ENCODE peak calls at places on chromosomes 11 and 22, in ten cellular contexts. E is dorsolateral prefrontal cortex, A is A673, D is cardiac fibroblast, C is PC-3, K is osteocyte, V is GM06990, H is fibroblast of mammary gland, J is bronchial epithelial cell, M is neural progenitor cell. O is an unnamed sample.

GRCh38 chr11:96752221-96752620 is 362.4 kb downstream of the JRKL start:
- DNase-seq in K (no peak), V (no peak), M (no peak), A (no peak), C (no peak), J (no peak), E (no peak), H (no peak), D (no peak), O (no peak)

GRCh38 chr22:31857247-31857646 is 87.1 kb upstream of the YWHAH start:
- DNase-seq in M (peak), A (no peak), V (no peak), H (no peak), C (no peak), J (peak), D (no peak), E (no peak), K (no peak), O (no peak)

GRCh38 chr11:64767344-64768299 is 7.8 kb upstream of the PYGM start:
- DNase-seq in D (peak), M (peak), E (peak), H (peak), C (peak), V (no peak), K (no peak), A (peak), J (peak), O (peak)

GRCh38 chr11:34168642-34169051 is 63.2 kb downstream of the NAT10 start:
- DNase-seq in A (no peak), E (no peak), K (no peak), M (no peak), J (no peak), V (no peak), H (peak), C (peak), D (no peak), O (no peak)

GRCh38 chr11:26201411-26201810 is 130.5 kb upstream of the ANO3 start:
- DNase-seq in V (no peak), J (peak), H (peak), E (no peak), C (peak), M (no peak), A (peak), D (no peak), K (no peak), O (no peak)

GRCh38 chr22:35577799-35578659 is 37.4 kb downstream of the RASD2 start:
- DNase-seq in A (no peak), K (no peak), M (no peak), C (no peak), V (no peak), H (no peak), J (no peak), D (no peak), E (no peak), O (no peak)

GRCh38 chr11:114358711-114359110 is 41.6 kb downstream of the C11orf71 start:
- DNase-seq in H (no peak), J (peak), M (no peak), C (no peak), K (no peak), A (no peak), E (no peak), V (no peak), D (peak), O (peak)

GRCh38 chr11:10809373-10810199 is 860 bp upstream of the EIF4G2 start:
- DNase-seq in J (peak), D (peak), A (peak), V (no peak), K (peak), H (peak), C (peak), M (peak), E (peak), O (peak)

GRCh38 chr22:44928711-44929347 is 81.0 kb downstream of the PHF21B start:
- DNase-seq in D (no peak), J (no peak), K (no peak), V (no peak), H (no peak), E (no peak), M (no peak), A (no peak), C (no peak), O (no peak)

GRCh38 chr11:10762185-10762584 is 11.1 kb downstream of the CTR9 start:
- DNase-seq in K (no peak), A (no peak), M (no peak), V (peak), E (no peak), C (no peak), D (no peak), J (no peak), H (no peak), O (no peak)

GRCh38 chr22:24685804-24686203 is 82.8 kb downstream of the GGT1 start:
- DNase-seq in J (no peak), D (peak), V (no peak), E (no peak), H (no peak), M (peak), A (no peak), C (no peak), K (no peak), O (no peak)

GRCh38 chr11:112470355-112470754 is 209.7 kb upstream of the PLET1 start:
- DNase-seq in J (peak), A (no peak), D (no peak), E (no peak), K (no peak), V (no peak), M (no peak), C (peak), H (peak), O (no peak)

GRCh38 chr11:76803811-76804600 is 20.9 kb downstream of the TSKU start:
- DNase-seq in J (no peak), H (peak), V (no peak), C (no peak), K (peak), D (peak), E (no peak), A (no peak), M (no peak), O (no peak)

GRCh38 chr11:1220941-1221721 is 1.7 kb upstream of the MUC5B start:
- DNase-seq in A (no peak), H (no peak), J (no peak), V (no peak), E (no peak), M (no peak), C (no peak), K (no peak), D (no peak), O (no peak)

GRCh38 chr22:34993548-34993947 is 72.4 kb upstream of the ISX start:
- DNase-seq in M (no peak), C (no peak), A (no peak), V (no peak), K (no peak), H (no peak), D (no peak), E (no peak), J (no peak), O (no peak)

GRCh38 chr22:28141614-28142013 is 222.6 kb upstream of the PITPNB start:
- DNase-seq in C (peak), M (no peak), K (no peak), V (no peak), J (peak), H (peak), D (peak), E (no peak), A (no peak), O (no peak)

GRCh38 chr22:48919187-48919590 is 908.5 kb downstream of the BRD1 start:
- DNase-seq in V (no peak), K (peak), H (no peak), E (no peak), D (no peak), A (no peak), M (peak), C (no peak), J (no peak), O (no peak)

GRCh38 chr11:19713221-19714092 is 820 bp downstream of the NAV2 start:
- DNase-seq in K (no peak), C (no peak), J (no peak), A (no peak), D (no peak), E (no peak), H (no peak), M (peak), V (no peak), O (no peak)

GRCh38 chr11:67629386-67630229 is at the start of gene NUDT8:
- DNase-seq in D (peak), A (peak), K (peak), C (peak), J (peak), E (peak), H (peak), V (peak), M (peak), O (peak)

GRCh38 chr11:35330924-35331323 is 88.4 kb downstream of the SLC1A2 start:
- DNase-seq in C (no peak), V (no peak), J (no peak), E (no peak), A (no peak), D (no peak), K (no peak), M (no peak), H (no peak), O (no peak)

GRCh38 chr11:267491-267994 is 10.7 kb upstream of the NLRP6 start:
- DNase-seq in E (peak), H (peak), V (peak), K (no peak), C (peak), D (no peak), M (no peak), J (no peak), A (no peak), O (no peak)

GRCh38 chr11:118938491-118939411 is 13.0 kb upstream of the BCL9L start:
- DNase-seq in A (no peak), H (peak), J (peak), E (no peak), M (no peak), C (peak), V (no peak), K (no peak), D (peak), O (peak)

GRCh38 chr22:26906464-26906863 is 249.1 kb downstream of the MIAT start:
- DNase-seq in K (no peak), V (no peak), J (no peak), E (no peak), D (no peak), C (no peak), M (no peak), H (no peak), A (no peak), O (no peak)

GRCh38 chr22:26905076-26905475 is 247.7 kb downstream of the MIAT start:
- DNase-seq in A (no peak), C (no peak), E (no peak), D (no peak), J (no peak), M (no peak), K (no peak), H (no peak), V (no peak), O (no peak)

GRCh38 chr22:26907366-26907765 is 250.0 kb downstream of the MIAT start:
- DNase-seq in K (no peak), E (no peak), D (no peak), C (no peak), A (no peak), J (no peak), M (no peak), H (no peak), V (no peak), O (no peak)

GRCh38 chr22:26904483-26904882 is 247.1 kb downstream of the MIAT start:
- DNase-seq in K (no peak), A (no peak), J (no peak), M (no peak), V (no peak), C (no peak), E (no peak), H (no peak), D (no peak), O (no peak)

DNA sequence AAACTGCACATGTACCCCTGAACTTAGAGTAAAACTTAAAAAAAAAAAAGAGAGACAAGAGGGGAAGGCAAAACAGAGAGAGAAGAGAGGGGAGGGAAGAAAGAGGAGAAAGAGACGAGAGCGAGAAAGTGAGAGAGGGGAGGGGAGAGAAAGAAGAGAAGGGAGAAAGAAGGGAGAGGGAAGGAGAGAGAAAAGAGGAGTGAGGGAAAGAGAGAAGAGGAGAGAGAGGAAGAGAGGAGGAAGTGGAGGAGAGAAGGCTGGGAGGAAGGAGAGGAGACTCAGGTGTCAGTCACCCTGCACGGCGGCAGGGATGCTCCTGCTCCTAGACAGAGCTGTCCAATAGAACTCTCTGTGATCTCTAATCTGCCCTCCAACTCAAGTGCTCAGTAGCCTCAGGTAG is 248.3 kb downstream of the MIAT start:
- DNase-seq in M (no peak), V (no peak), K (no peak), A (no peak), E (no peak), D (no peak), H (no peak), C (no peak), J (no peak), O (no peak)
- TF ChIP-seq CTCF in M (no peak), V (no peak), K (no peak), A (no peak), E (no peak), D (no peak), H (no peak), C (no peak), J (no peak), O (no peak)

GRCh38 chr22:39319284-39320170 is at the start of gene RPL3:
- DNase-seq in V (peak), J (peak), E (peak), C (peak), A (peak), H (peak), K (peak), M (peak), D (peak), O (peak)
- TF ChIP-seq CTCF in V (no peak), J (peak), E (peak), C (no peak), A (peak), H (no peak), K (peak), M (peak), D (peak), O (no peak)

GRCh38 chr11:125768256-125769046 is 10.2 kb downstream of the PATE2 start:
- DNase-seq in J (no peak), A (no peak), E (no peak), K (no peak), C (no peak), D (no peak), H (no peak), M (no peak), V (no peak), O (no peak)

GRCh38 chr11:125773516-125773915 is 5.1 kb downstream of the PATE2 start:
- DNase-seq in A (no peak), E (no peak), H (peak), D (peak), J (no peak), C (no peak), M (no peak), V (no peak), K (no peak), O (no peak)

GRCh38 chr11:125772834-125773505 is 5.7 kb downstream of the PATE2 start:
- DNase-seq in C (no peak), V (no peak), A (no peak), K (no peak), J (peak), E (no peak), M (no peak), D (peak), H (peak), O (no peak)

GRCh38 chr11:125766251-125766650 is 12.4 kb downstream of the PATE2 start:
- DNase-seq in H (no peak), J (no peak), D (no peak), K (no peak), V (no peak), M (no peak), E (no peak), C (no peak), A (no peak), O (no peak)

GRCh38 chr11:125770583-125770982 is 8.0 kb downstream of the PATE2 start:
- DNase-seq in J (no peak), E (no peak), C (no peak), K (no peak), A (no peak), D (no peak), M (no peak), H (no peak), V (no peak), O (no peak)
- TF ChIP-seq CTCF in J (no peak), E (no peak), C (no peak), K (no peak), A (no peak), D (no peak), M (no peak), H (no peak), V (no peak), O (no peak)

GRCh38 chr22:47434336-47435203 is 672.1 kb downstream of the TBC1D22A start:
- DNase-seq in V (no peak), J (no peak), D (no peak), K (peak), C (no peak), M (no peak), H (no peak), E (no peak), A (no peak), O (no peak)
- TF ChIP-seq CTCF in V (no peak), J (no peak), D (no peak), K (no peak), C (no peak), M (no peak), H (no peak), E (no peak), A (no peak), O (no peak)

GRCh38 chr22:19800306-19800705 is 39.7 kb downstream of the TBX1 start:
- DNase-seq in H (no peak), D (no peak), A (no peak), M (no peak), C (no peak), J (no peak), E (no peak), V (no peak), K (no peak), O (no peak)

GRCh38 chr22:19801340-19802000 is 40.9 kb downstream of the TBX1 start:
- DNase-seq in D (no peak), J (no peak), K (no peak), A (no peak), E (no peak), C (no peak), H (peak), M (no peak), V (no peak), O (no peak)

GRCh38 chr22:19802001-19802880 is 41.7 kb downstream of the TBX1 start:
- DNase-seq in K (no peak), H (no peak), A (no peak), C (no peak), J (no peak), V (no peak), M (no peak), E (no peak), D (no peak), O (no peak)

GRCh38 chr22:19799322-19800190 is 39.0 kb downstream of the TBX1 start:
- DNase-seq in D (peak), J (no peak), V (no peak), H (peak), E (no peak), M (no peak), K (peak), C (no peak), A (peak), O (no peak)

GRCh38 chr22:19800761-19801244 is 40.2 kb downstream of the TBX1 start:
- DNase-seq in J (no peak), K (no peak), C (no peak), M (peak), A (no peak), H (peak), E (no peak), V (no peak), D (peak), O (peak)
- TF ChIP-seq CTCF in J (peak), K (peak), C (peak), M (peak), A (peak), H (peak), E (no peak), V (peak), D (peak), O (no peak)

GRCh38 chr11:43573233-43573632 is 107.3 kb upstream of the HSD17B12 start:
- DNase-seq in E (no peak), V (no peak), M (peak), H (peak), A (peak), C (peak), D (peak), J (no peak), K (no peak), O (peak)
- TF ChIP-seq CTCF in E (peak), V (peak), M (peak), H (peak), A (peak), C (peak), D (peak), J (peak), K (peak), O (peak)